ENCODE peak calls at places on chromosome 10, in eight cellular contexts. X is NCI-H1105 treated with DMSO at 0.1 percent for 48 hours, K is kidney tubule cell, Z is GM04504, Q is amniotic stem cell, E is HT-29, B is GM13976, G is T-cell. N is an unnamed sample.

GRCh38 chr10:126384269-126384873 is 3.9 kb downstream of the ADAM12 start:
- DNase-seq in X (no peak), K (peak), Z (peak), Q (no peak), E (no peak), B (no peak), G (no peak), N (peak)

GRCh38 chr10:95469676-95470075 is 91.5 kb downstream of the SORBS1 start:
- DNase-seq in X (no peak), K (no peak), Z (no peak), Q (no peak), E (no peak), B (no peak), G (no peak), N (no peak)

GRCh38 chr10:121781101-121781500 is 146.7 kb downstream of the ATE1 start:
- DNase-seq in X (no peak), K (peak), Z (no peak), Q (no peak), E (no peak), B (no peak), G (no peak), N (no peak)

GRCh38 chr10:80896959-80897358 is 359.3 kb downstream of the SH2D4B start:
- DNase-seq in X (no peak), K (no peak), Z (no peak), Q (no peak), E (no peak), B (no peak), G (no peak), N (no peak)

GRCh38 chr10:106082865-106083264 is 1081.6 kb downstream of the SORCS1 start:
- DNase-seq in X (no peak), K (no peak), Z (no peak), Q (no peak), E (no peak), B (no peak), G (no peak), N (no peak)

GRCh38 chr10:12045610-12046009 is 3.0 kb upstream of the UPF2 start:
- DNase-seq in X (no peak), K (no peak), Z (no peak), Q (no peak), E (no peak), B (no peak), G (no peak), N (no peak)

GRCh38 chr10:86952106-86952505 is 5.3 kb downstream of the MMRN2 start:
- DNase-seq in X (no peak), K (no peak), Z (no peak), Q (no peak), E (no peak), B (no peak), G (no peak), N (no peak)

GRCh38 chr10:46018453-46019169 is 11.8 kb downstream of the NCOA4 start:
- DNase-seq in X (no peak), K (no peak), Z (no peak), Q (no peak), E (no peak), B (no peak), G (no peak), N (no peak)

GRCh38 chr10:78634835-78635234 is 433.9 kb upstream of the ZMIZ1 start:
- DNase-seq in X (no peak), K (no peak), Z (no peak), Q (no peak), E (no peak), B (no peak), G (no peak), N (peak)

GRCh38 chr10:44988957-44989620 is 10.5 kb upstream of the DEPP1 start:
- DNase-seq in X (no peak), K (no peak), Z (no peak), Q (no peak), E (no peak), B (no peak), G (no peak), N (no peak)

GRCh38 chr10:102752934-102753664 is 9.4 kb downstream of the WBP1L start:
- DNase-seq in X (no peak), K (peak), Z (no peak), Q (peak), E (peak), B (peak), G (no peak), N (no peak)

GRCh38 chr10:97234403-97234802 is 48.6 kb upstream of the SLIT1 start:
- DNase-seq in X (peak), K (peak), Z (no peak), Q (peak), E (peak), B (no peak), G (no peak), N (no peak)

GRCh38 chr10:104339469-104340098 is 1.3 kb upstream of the ITPRIP start:
- DNase-seq in X (no peak), K (peak), Z (no peak), Q (peak), E (peak), B (no peak), G (no peak), N (peak)

GRCh38 chr10:70602665-70603438 is at the start of gene PRF1:
- DNase-seq in X (no peak), K (no peak), Z (no peak), Q (no peak), E (no peak), B (no peak), G (peak), N (no peak)

N was measured in Caki2.